ENCODE peak calls at places on chromosomes 2 and 18, in five cellular contexts. W is K562, Z is GM12878, X is SK-N-SH, R is HepG2. B is an unnamed sample.

GRCh38 chr2:232761301-232761907 is 15.0 kb downstream of the KCNJ13 start:
- DNase-seq in W (peak), Z (no peak), X (peak), R (peak), B (peak)

GRCh38 chr2:134679740-134680139 is 39.1 kb downstream of the TMEM163 start:
- DNase-seq in W (no peak), Z (no peak), X (no peak), R (no peak), B (no peak)

GRCh38 chr2:202064206-202064880 is 8.7 kb upstream of the KIAA2012 start:
- DNase-seq in W (no peak), Z (no peak), X (peak), R (no peak), B (no peak)

GRCh38 chr2:127615511-127616166 is 30.3 kb upstream of the GPR17 start:
- DNase-seq in W (no peak), Z (no peak), X (peak), R (no peak), B (no peak)

GRCh38 chr2:171407030-171407707 is 26.6 kb downstream of the METTL8 start:
- DNase-seq in W (no peak), Z (peak), X (no peak), R (no peak), B (no peak)

GRCh38 chr2:96150007-96150406 is 4.8 kb upstream of the DUSP2 start:
- DNase-seq in W (no peak), Z (no peak), X (no peak), R (no peak), B (no peak)

GRCh38 chr2:9686061-9686460 is 55.3 kb upstream of the YWHAQ start:
- DNase-seq in W (peak), Z (no peak), X (no peak), R (no peak), B (no peak)

GRCh38 chr2:74393525-74393924 is 13.4 kb upstream of the DCTN1 start:
- DNase-seq in W (no peak), Z (no peak), X (no peak), R (no peak), B (no peak)

GRCh38 chr18:59159986-59160385 is 20.3 kb downstream of the SEC11C start:
- DNase-seq in W (no peak), Z (no peak), X (no peak), R (no peak), B (no peak)

GRCh38 chr18:54102123-54102522 is 122.3 kb downstream of the MBD2 start:
- DNase-seq in W (no peak), Z (no peak), X (no peak), R (no peak), B (no peak)

GRCh38 chr2:67180841-67181240 is 216.3 kb upstream of the ETAA1 start:
- DNase-seq in W (no peak), Z (no peak), X (no peak), R (no peak), B (no peak)

GRCh38 chr2:171522804-171523338 is 597 bp downstream of the CYBRD1 start:
- DNase-seq in W (peak), Z (no peak), X (no peak), R (no peak), B (peak)

GRCh38 chr2:85777441-85777861 is 23.7 kb downstream of the ATOH8 start:
- DNase-seq in W (no peak), Z (no peak), X (no peak), R (peak), B (no peak)

GRCh38 chr2:202278036-202278760 is 12.6 kb downstream of the NOP58 start:
- DNase-seq in W (no peak), Z (no peak), X (no peak), R (peak), B (no peak)

GRCh38 chr2:48187503-48187902 is 281.2 kb upstream of the FBXO11 start:
- DNase-seq in W (no peak), Z (no peak), X (no peak), R (no peak), B (no peak)
- TF ChIP-seq FOXM1 in W (no peak), Z (no peak), X (no peak), R (no peak), B (no peak)

DNA sequence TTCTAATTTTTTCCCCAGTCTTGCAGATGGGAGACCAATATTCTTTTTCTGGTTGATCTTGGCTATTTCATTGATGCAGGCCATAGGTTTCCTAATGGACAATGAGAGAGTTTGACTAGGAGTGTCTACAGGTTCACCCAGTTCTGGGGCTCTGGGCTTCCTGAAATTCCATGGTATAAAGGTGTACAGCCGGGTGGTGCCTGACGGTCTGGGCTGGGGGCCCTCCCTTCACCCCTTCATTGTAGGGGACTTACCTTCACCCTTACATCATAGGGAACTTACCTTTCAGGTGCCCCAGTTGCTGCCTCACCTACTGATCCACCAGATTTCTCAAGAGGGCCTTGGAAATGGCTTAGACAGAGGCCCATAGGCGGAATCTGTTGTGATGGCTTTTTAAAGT is 13.0 kb upstream of the LAPTM4A start:
- DNase-seq in W (no peak), Z (no peak), X (no peak), R (no peak), B (no peak)
- TF ChIP-seq FOXM1 in W (no peak), Z (no peak), X (no peak), R (no peak), B (no peak)

DNA sequence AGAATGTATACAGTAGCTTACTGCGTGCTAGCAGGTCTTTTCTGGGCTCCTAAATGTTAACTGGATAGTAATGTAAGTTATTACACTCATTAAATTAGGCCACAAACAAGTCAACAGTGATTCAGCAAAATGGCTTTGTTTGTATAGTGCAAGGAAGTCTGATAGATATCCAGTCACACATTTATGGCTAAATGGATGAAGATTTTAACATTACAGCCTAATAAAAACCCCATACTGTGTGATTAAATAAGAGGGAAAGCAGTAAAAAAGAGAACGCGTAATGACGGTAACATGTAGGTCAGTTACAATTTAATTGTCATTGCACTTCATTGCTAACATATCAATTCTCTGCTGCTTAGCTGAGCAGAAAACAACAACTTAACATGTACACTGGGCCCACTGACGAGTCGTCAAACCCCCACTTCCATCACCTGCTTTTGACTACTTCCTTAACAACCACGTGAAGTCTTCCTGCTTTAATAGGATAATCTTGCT is 665.1 kb upstream of the FANCL start:
- DNase-seq in W (no peak), Z (no peak), X (no peak), R (no peak), B (no peak)
- TF ChIP-seq FOXM1 in W (no peak), Z (no peak), X (no peak), R (no peak), B (no peak)

DNA sequence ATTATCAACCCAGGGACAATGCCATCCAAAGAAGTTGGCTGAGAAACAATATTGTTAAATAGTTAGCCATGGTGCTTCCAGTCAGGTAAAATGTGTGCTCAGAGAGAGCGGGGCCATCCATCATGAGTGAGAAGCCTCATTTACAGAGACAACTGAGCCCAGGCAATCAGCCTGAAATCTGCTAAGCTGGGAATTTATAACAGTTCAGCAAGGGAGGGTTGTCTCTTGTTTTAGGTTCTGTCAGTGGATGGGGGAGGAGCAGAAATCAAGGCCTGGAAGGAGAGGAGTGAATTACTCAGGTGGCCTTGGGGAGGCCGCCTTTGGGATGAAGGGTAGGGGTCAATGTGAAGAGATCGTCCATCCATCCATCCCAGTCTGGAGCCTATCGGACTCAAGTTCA is 102.5 kb upstream of the ST8SIA3 start:
- DNase-seq in W (no peak), Z (no peak), X (no peak), R (no peak), B (no peak)
- TF ChIP-seq FOXM1 in W (no peak), Z (no peak), X (no peak), R (no peak), B (no peak)

GRCh38 chr2:191265311-191266170 is 20.3 kb downstream of the MYO1B start:
- DNase-seq in W (no peak), Z (no peak), X (no peak), R (no peak), B (no peak)
- TF ChIP-seq FOXM1 in W (no peak), Z (no peak), X (no peak), R (no peak), B (no peak)

GRCh38 chr2:37631292-37631691 is 40.1 kb downstream of the CDC42EP3 start:
- DNase-seq in W (no peak), Z (no peak), X (no peak), R (no peak), B (no peak)
- TF ChIP-seq FOXM1 in W (no peak), Z (no peak), X (no peak), R (no peak), B (no peak)

DNA sequence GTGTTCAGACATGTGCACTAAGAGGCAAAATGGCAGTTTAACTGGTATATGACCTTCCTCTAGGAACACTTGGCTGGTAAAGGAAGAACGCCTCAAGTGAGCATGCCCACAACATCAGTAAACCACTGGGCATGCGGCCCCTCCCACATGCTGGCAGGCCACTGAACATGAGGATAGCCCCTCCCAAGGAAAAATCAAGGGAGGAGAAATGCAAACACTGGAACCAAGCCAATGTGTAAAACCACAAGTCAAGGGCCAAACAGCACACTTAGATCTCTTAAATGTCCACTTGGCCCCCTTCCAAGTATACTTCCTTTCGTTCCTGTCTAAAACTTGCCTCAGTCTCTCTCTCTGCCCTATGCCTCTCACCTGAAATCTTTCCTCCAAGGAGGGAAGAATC is 980.8 kb downstream of the TSN start:
- DNase-seq in W (no peak), Z (no peak), X (no peak), R (no peak), B (no peak)
- TF ChIP-seq FOXM1 in W (no peak), Z (no peak), X (no peak), R (no peak), B (no peak)

GRCh38 chr2:26583381-26583911 is 57.7 kb downstream of the CIB4 start:
- DNase-seq in W (no peak), Z (no peak), X (peak), R (no peak), B (no peak)
- TF ChIP-seq FOXM1 in W (no peak), Z (no peak), X (no peak), R (no peak), B (no peak)

B was measured in HEK293T.